ENCODE peak calls at places on chromosome X, in seven cellular contexts. Y is GM13976, O is putamen, P is heart right ventricle, V is astrocyte, E is GM18507, F is HCEC 1CT. Z is an unnamed sample.
A peak's percentile ranks its signal among the peaks of the same experiment; 100 is the strongest.

GRCh38 chrX:10589098-10589497 is 31.3 kb downstream of the MID1 start:
- DNase-seq in Y (no peak), O (no peak), P (no peak), V (no peak), E (no peak), F (no peak), Z (no peak)

GRCh38 chrX:123884809-123885408 is 25.1 kb downstream of the XIAP start:
- DNase-seq in Y (peak; percentile 50), O (no peak), P (peak; percentile 8), V (peak; percentile 12), E (no peak), F (peak; percentile 38), Z (no peak)

GRCh38 chrX:45077748-45078424 is 122.8 kb downstream of the DIPK2B start:
- DNase-seq in Y (no peak), O (no peak), P (no peak), V (no peak), E (no peak), F (no peak), Z (no peak)

GRCh38 chrX:107552976-107553375 is 75.3 kb upstream of the PRPS1 start:
- DNase-seq in Y (no peak), O (no peak), P (no peak), V (peak; percentile 71), E (no peak), F (no peak), Z (no peak)

GRCh38 chrX:30005821-30006220 is 209.5 kb upstream of the MAGEB2 start:
- DNase-seq in Y (no peak), O (no peak), P (no peak), V (no peak), E (no peak), F (no peak), Z (no peak)

GRCh38 chrX:127459784-127460183 is 592.4 kb downstream of the ACTRT1 start:
- DNase-seq in Y (no peak), O (no peak), P (no peak), V (no peak), E (no peak), F (no peak), Z (no peak)

GRCh38 chrX:16836371-16836770 is 33.8 kb downstream of the RBBP7 start:
- DNase-seq in Y (peak; percentile 12), O (no peak), P (no peak), V (peak; percentile 17), E (no peak), F (no peak), Z (no peak)

GRCh38 chrX:66164931-66165330 is 884 bp downstream of the HEPH start:
- DNase-seq in Y (no peak), O (no peak), P (no peak), V (no peak), E (no peak), F (no peak), Z (no peak)

GRCh38 chrX:47817421-47817820 is 19.3 kb upstream of the ZNF81 start:
- DNase-seq in Y (no peak), O (no peak), P (no peak), V (no peak), E (no peak), F (no peak), Z (no peak)

GRCh38 chrX:635428-636192 is 5.0 kb downstream of the SHOX start:
- DNase-seq in Y (no peak), O (no peak), P (no peak), V (no peak), E (no peak), F (no peak), Z (no peak)

GRCh38 chrX:111395132-111395531 is 16.9 kb downstream of the DCX start:
- DNase-seq in Y (no peak), O (no peak), P (no peak), V (no peak), E (no peak), F (no peak), Z (no peak)

GRCh38 chrX:119784747-119785446 is 6.5 kb downstream of the RPL39 start:
- DNase-seq in Y (peak; percentile 44), O (no peak), P (no peak), V (no peak), E (no peak), F (peak; percentile 35), Z (no peak)

GRCh38 chrX:84737471-84737871 is 235.2 kb upstream of the HDX start:
- DNase-seq in Y (no peak), O (no peak), P (no peak), V (no peak), E (no peak), F (peak; percentile 22), Z (no peak)

GRCh38 chrX:25288676-25289075 is 272.9 kb upstream of the ARX start:
- DNase-seq in Y (no peak), O (no peak), P (no peak), V (no peak), E (no peak), F (no peak), Z (no peak)

GRCh38 chrX:43961699-43962098 is 11.5 kb downstream of the NDP start:
- DNase-seq in Y (no peak), O (no peak), P (no peak), V (no peak), E (no peak), F (no peak), Z (no peak)

GRCh38 chrX:100973411-100973810 is 3.9 kb downstream of the ARL13A start:
- DNase-seq in Y (no peak), O (no peak), P (no peak), V (peak; percentile 50), E (no peak), F (peak; percentile 72), Z (peak; percentile 27)

GRCh38 chrX:16839224-16839851 is 30.8 kb downstream of the RBBP7 start:
- DNase-seq in Y (no peak), O (no peak), P (no peak), V (peak; percentile 23), E (no peak), F (no peak), Z (no peak)

GRCh38 chrX:74506310-74507115 is 85.2 kb downstream of the SLC16A2 start:
- DNase-seq in Y (peak; percentile 42), O (no peak), P (no peak), V (no peak), E (no peak), F (no peak), Z (no peak)

Z was measured in glomerular endothelial cell.